ENCODE peak calls at places on chromosome 7, in nine cellular contexts. E is NCI-H524; J is NCI-H1092; I is activated naive CD4-positive, alpha-beta T cell; B is body of pancreas; H is activated T-cell treated with anti-CD3 and anti-CD28 coated beads, Interleukin-2, amount 50 U/mL, for 1 hour; T is RWPE2; C is effector memory CD4-positive, alpha-beta T cell; Z is EH. U is an unnamed sample.

GRCh38 chr7:127974611-127975010 is 56.6 kb downstream of the LRRC4 start:
- DNase-seq in T (no peak), C (no peak), I (no peak), J (no peak), E (peak; percentile 33), Z (no peak), B (no peak), H (no peak), U (no peak)

GRCh38 chr7:16129431-16130126 is 291.8 kb downstream of the CRPPA start:
- DNase-seq in E (peak; percentile 79), C (no peak), H (no peak), T (no peak), J (no peak), B (no peak), I (no peak), Z (peak; percentile 88), U (no peak)

GRCh38 chr7:42407828-42408227 is 170.8 kb upstream of the GLI3 start:
- DNase-seq in H (no peak), I (no peak), T (no peak), C (no peak), J (no peak), Z (peak; percentile 2), B (no peak), E (no peak), U (no peak)

GRCh38 chr7:40885503-40885902 is 750.7 kb downstream of the SUGCT start:
- DNase-seq in I (no peak), Z (peak; percentile 63), T (no peak), C (no peak), B (no peak), H (no peak), J (no peak), E (no peak), U (no peak)

GRCh38 chr7:69739182-69739581 is 140.9 kb downstream of the AUTS2 start:
- DNase-seq in C (no peak), T (no peak), H (no peak), E (no peak), Z (no peak), I (no peak), J (no peak), B (peak; percentile 15), U (no peak)

GRCh38 chr7:46814516-46815250 is 767.2 kb downstream of the TNS3 start:
- DNase-seq in I (no peak), J (no peak), C (no peak), T (no peak), E (no peak), Z (peak; percentile 37), H (no peak), B (no peak), U (no peak)

GRCh38 chr7:40777913-40778312 is 643.1 kb downstream of the SUGCT start:
- DNase-seq in C (no peak), I (no peak), E (no peak), Z (no peak), J (no peak), H (no peak), B (no peak), T (no peak), U (no peak)

GRCh38 chr7:24609059-24609458 is 35.8 kb downstream of the PALS2 start:
- DNase-seq in J (no peak), T (no peak), C (no peak), I (no peak), H (no peak), E (no peak), B (no peak), Z (peak; percentile 3), U (no peak)

GRCh38 chr7:104272767-104273384 is 55.5 kb upstream of the LHFPL3 start:
- DNase-seq in Z (peak; percentile 37), H (no peak), B (peak; percentile 17), E (peak; percentile 61), T (no peak), J (peak; percentile 18), C (no peak), I (no peak), U (peak; percentile 2)

GRCh38 chr7:121500659-121501058 is 104.6 kb upstream of the FAM3C start:
- DNase-seq in I (no peak), J (no peak), E (no peak), C (no peak), T (no peak), H (no peak), B (no peak), Z (no peak), U (no peak)

GRCh38 chr7:157003445-157004049 is 6.9 kb downstream of the MNX1 start:
- DNase-seq in E (no peak), T (no peak), H (no peak), C (no peak), Z (no peak), J (no peak), I (no peak), B (no peak), U (no peak)

GRCh38 chr7:111801277-111801676 is 239.0 kb upstream of the IMMP2L start:
- DNase-seq in T (no peak), H (no peak), I (no peak), C (no peak), B (no peak), Z (no peak), E (no peak), J (no peak), U (no peak)

GRCh38 chr7:96322373-96322695 is 436 bp upstream of the SLC25A13 start:
- DNase-seq in J (no peak), Z (no peak), T (no peak), C (no peak), I (no peak), H (no peak), B (no peak), E (peak; percentile 80), U (no peak)

GRCh38 chr7:16071246-16071857 is 350.0 kb downstream of the CRPPA start:
- DNase-seq in H (no peak), T (no peak), C (no peak), J (peak; percentile 68), E (peak; percentile 70), B (peak; percentile 4), Z (peak; percentile 66), I (no peak), U (no peak)

GRCh38 chr7:45511721-45512422 is 62.3 kb upstream of the ADCY1 start:
- DNase-seq in Z (no peak), E (no peak), H (no peak), J (no peak), T (no peak), I (no peak), B (no peak), C (no peak), U (no peak)

GRCh38 chr7:80680159-80680903 is 41.9 kb downstream of the CD36 start:
- DNase-seq in J (no peak), Z (no peak), C (no peak), B (no peak), I (no peak), E (no peak), H (no peak), T (no peak), U (no peak)